ENCODE peak calls at places on chromosomes 11 and 22, in eight cellular contexts. G is spleen, L is lung, Y is fibroblast of lung, Z is uterus, J is HAP-1, B is small intestine, C is fibroblast of pulmonary artery. H is an unnamed sample.

GRCh38 chr22:24819941-24820461 is 14.0 kb downstream of the SGSM1 start:
- DNase-seq in G (no peak), Y (no peak), Z (peak), J (no peak), C (peak), B (peak), L (peak), H (no peak)

GRCh38 chr11:88304352-88304751 is 33.2 kb downstream of the CTSC start:
- DNase-seq in Z (no peak), J (no peak), G (no peak), Y (no peak), B (no peak), L (no peak), C (no peak), H (no peak)

GRCh38 chr11:12179019-12179418 is 68.6 kb downstream of the MICAL2 start:
- DNase-seq in Y (no peak), B (peak), J (no peak), L (peak), Z (no peak), C (no peak), G (no peak), H (no peak)

GRCh38 chr22:19066531-19067271 is 55.5 kb downstream of the DGCR2 start:
- DNase-seq in Z (peak), B (no peak), G (peak), Y (peak), C (peak), J (no peak), L (no peak), H (peak)

GRCh38 chr11:86954288-86955110 is 696 bp downstream of the FZD4 start:
- DNase-seq in C (no peak), B (no peak), Y (no peak), G (no peak), L (peak), J (no peak), Z (peak), H (peak)

GRCh38 chr11:123364145-123364544 is 65.9 kb upstream of the GRAMD1B start:
- DNase-seq in G (no peak), Z (no peak), J (no peak), L (no peak), C (no peak), B (no peak), Y (no peak), H (no peak)

GRCh38 chr11:12457030-12457600 is 79.7 kb downstream of the PARVA start:
- DNase-seq in C (peak), G (no peak), Y (peak), Z (no peak), B (no peak), J (no peak), L (no peak), H (no peak)

GRCh38 chr11:31557991-31558390 is 48.4 kb downstream of the ELP4 start:
- DNase-seq in Z (no peak), G (no peak), Y (peak), J (no peak), B (no peak), L (no peak), C (peak), H (no peak)

GRCh38 chr11:65366340-65366773 is 11.8 kb downstream of the TIGD3 start:
- DNase-seq in J (peak), Y (peak), C (peak), G (no peak), L (no peak), Z (no peak), B (peak), H (peak)

GRCh38 chr11:104588975-104589374 is 309.3 kb downstream of the CASP12 start:
- DNase-seq in C (peak), Z (no peak), Y (peak), G (no peak), B (no peak), J (no peak), L (no peak), H (no peak)

GRCh38 chr11:20566591-20567434 is 32.6 kb upstream of the SLC6A5 start:
- DNase-seq in L (no peak), C (no peak), G (no peak), Y (no peak), Z (no peak), J (no peak), B (no peak), H (no peak)

GRCh38 chr22:40401532-40401931 is 31.1 kb downstream of the SGSM3 start:
- DNase-seq in G (peak), B (no peak), C (no peak), L (no peak), J (no peak), Y (no peak), Z (no peak), H (no peak)

GRCh38 chr11:126355926-126356897 is 726 bp downstream of the ST3GAL4 start:
- DNase-seq in Z (no peak), J (no peak), B (no peak), C (no peak), Y (no peak), G (peak), L (no peak), H (no peak)

GRCh38 chr22:47593291-47593690 is 830.8 kb downstream of the TBC1D22A start:
- DNase-seq in L (no peak), Z (no peak), B (no peak), C (no peak), J (no peak), G (no peak), Y (no peak), H (no peak)

GRCh38 chr11:118111019-118111743 is 24.4 kb upstream of the SMIM35 start:
- DNase-seq in B (peak), Z (no peak), J (no peak), C (no peak), L (no peak), Y (no peak), G (no peak), H (peak)

GRCh38 chr11:107606122-107606521 is 15.2 kb downstream of the ELMOD1 start:
- DNase-seq in Z (no peak), Y (no peak), L (no peak), B (no peak), C (no peak), J (no peak), G (no peak), H (no peak)

GRCh38 chr11:4610258-4610935 is 2.4 kb upstream of the TRIM68 start:
- DNase-seq in J (no peak), B (peak), G (no peak), L (no peak), C (peak), Z (no peak), Y (peak), H (no peak)

GRCh38 chr11:69864930-69865661 is 45.9 kb upstream of the FGF3 start:
- DNase-seq in Z (no peak), G (peak), C (no peak), L (no peak), J (no peak), B (no peak), Y (no peak), H (no peak)

GRCh38 chr11:35963911-35964310 is 20.0 kb downstream of the LDLRAD3 start:
- DNase-seq in C (peak), G (no peak), L (no peak), B (no peak), J (no peak), Y (no peak), Z (no peak), H (no peak)

GRCh38 chr11:12743834-12744449 is 69.7 kb downstream of the TEAD1 start:
- DNase-seq in Z (no peak), B (no peak), G (no peak), L (no peak), Y (no peak), J (no peak), C (no peak), H (no peak)

GRCh38 chr22:43014062-43014875 is 680 bp downstream of the PACSIN2 start:
- DNase-seq in B (peak), Z (peak), C (no peak), L (peak), Y (no peak), J (peak), G (peak), H (peak)

GRCh38 chr11:91947215-91947614 is 277.4 kb upstream of the FAT3 start:
- DNase-seq in Z (no peak), C (peak), Y (peak), B (peak), G (no peak), J (no peak), L (no peak), H (no peak)

GRCh38 chr11:126477526-126478275 is 122.2 kb downstream of the ST3GAL4 start:
- DNase-seq in L (no peak), C (no peak), B (no peak), J (no peak), Z (no peak), Y (no peak), G (no peak), H (no peak)

GRCh38 chr11:111463276-111463675 is 48.9 kb downstream of the BTG4 start:
- DNase-seq in Y (no peak), B (no peak), C (no peak), G (no peak), J (no peak), L (no peak), Z (no peak), H (no peak)

GRCh38 chr11:117303101-117303500 is 12.0 kb downstream of the BACE1-AS start:
- DNase-seq in Z (no peak), C (no peak), Y (no peak), J (no peak), L (no peak), G (no peak), B (no peak), H (no peak)

GRCh38 chr11:12253843-12254281 is 123.5 kb upstream of the PARVA start:
- DNase-seq in C (no peak), Y (no peak), L (no peak), G (no peak), J (no peak), Z (no peak), B (peak), H (no peak)

GRCh38 chr11:132080121-132080520 is 709.7 kb downstream of the NTM start:
- DNase-seq in Z (no peak), B (no peak), G (no peak), C (no peak), J (no peak), L (no peak), Y (no peak), H (no peak)

GRCh38 chr22:50169774-50170341 is 673 bp upstream of the PANX2 start:
- DNase-seq in B (no peak), C (peak), G (peak), J (peak), L (no peak), Z (no peak), Y (no peak), H (no peak)

GRCh38 chr22:21855715-21856114 is 11.7 kb downstream of the MAPK1 start:
- DNase-seq in J (no peak), B (no peak), L (no peak), Y (no peak), Z (no peak), G (no peak), C (no peak), H (no peak)

GRCh38 chr22:30580896-30581295 is 6.4 kb upstream of the GAL3ST1 start:
- DNase-seq in Y (no peak), L (no peak), B (no peak), Z (no peak), G (no peak), C (no peak), J (no peak), H (no peak)

DNA sequence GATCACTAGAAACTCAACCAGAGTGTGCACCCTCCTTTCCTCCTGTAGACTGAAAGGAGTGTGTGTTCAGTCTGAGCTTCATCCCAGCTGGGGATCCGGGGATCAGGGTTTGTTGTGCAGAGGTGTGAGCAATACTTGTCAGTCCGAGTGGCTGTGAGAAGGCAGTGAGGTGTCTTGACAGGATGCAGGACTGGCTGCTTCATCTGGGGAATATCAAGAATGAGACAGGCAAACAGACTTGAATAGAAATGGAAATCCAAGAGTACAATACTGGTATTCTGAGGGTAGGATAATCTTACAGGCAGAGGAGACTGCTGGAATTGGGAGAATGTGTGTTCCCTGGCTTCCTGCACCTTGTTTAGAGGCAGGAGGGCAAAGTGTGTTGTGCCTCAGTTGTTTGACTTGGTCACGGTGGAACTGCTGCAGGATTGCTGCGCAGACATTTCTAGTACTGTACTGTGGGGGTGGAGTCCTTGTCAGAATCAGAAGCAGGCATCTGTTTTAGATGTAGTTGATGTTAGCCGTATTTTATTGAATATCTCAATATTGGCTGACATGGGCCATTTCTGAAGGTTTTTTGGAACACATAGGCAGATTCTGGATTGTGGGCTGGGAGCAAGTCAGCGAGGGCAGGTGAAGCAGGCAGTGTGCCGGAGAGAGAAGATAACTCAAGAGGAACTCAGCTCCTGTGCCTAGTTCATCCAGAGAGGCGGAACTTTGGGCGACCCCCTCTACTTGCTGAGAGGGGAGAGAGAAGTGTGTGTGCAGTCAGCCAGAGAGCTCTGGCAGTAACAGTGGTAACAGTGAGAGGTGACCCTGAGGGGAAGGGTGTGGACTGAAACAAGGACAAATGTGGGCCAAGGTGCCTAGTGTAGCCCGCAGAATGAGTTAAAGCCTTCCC is 27.1 kb upstream of the GRK2 start:
- DNase-seq in Z (no peak), Y (peak), B (no peak), G (no peak), L (no peak), C (no peak), J (peak), H (no peak)
- H3K4me3 ChIP-seq in Z (peak), Y (peak), B (peak), G (peak), L (no peak), C (peak), J (peak), H (peak)

GRCh38 chr11:72216638-72217037 is at the start of gene FOLR2:
- DNase-seq in G (no peak), C (no peak), Y (no peak), B (no peak), Z (no peak), J (no peak), L (peak), H (no peak)
- H3K4me3 ChIP-seq in G (no peak), C (no peak), Y (no peak), B (no peak), Z (no peak), J (no peak), L (no peak), H (peak)

GRCh38 chr11:11081273-11081672 is 223.4 kb upstream of the ZBED5 start:
- DNase-seq in L (no peak), B (no peak), Y (no peak), Z (no peak), C (no peak), J (peak), G (no peak), H (no peak)
- H3K4me3 ChIP-seq in L (no peak), B (no peak), Y (no peak), Z (no peak), C (no peak), J (no peak), G (no peak), H (no peak)

DNA sequence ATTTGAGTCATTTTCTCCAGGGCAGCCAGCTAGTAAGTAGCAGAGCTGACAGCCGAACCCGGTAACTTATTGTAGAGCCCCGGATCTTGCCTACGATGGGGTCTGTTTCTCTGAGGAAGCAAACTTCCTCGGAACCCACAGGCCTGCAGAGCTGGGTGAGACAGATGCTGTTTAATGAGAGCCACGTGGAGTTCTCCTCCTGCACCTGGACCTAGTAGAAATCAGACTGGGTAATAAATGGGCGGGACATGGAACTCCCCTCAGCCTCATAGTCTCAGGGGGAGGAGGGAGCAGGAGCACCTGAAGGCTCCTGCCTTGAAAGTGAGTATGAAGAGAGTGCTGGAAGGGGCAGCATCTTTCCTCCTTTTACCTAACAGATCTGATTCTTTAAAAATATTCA is at the start of gene IZUMO1R:
- DNase-seq in B (peak), C (no peak), J (no peak), Z (no peak), G (no peak), Y (no peak), L (no peak), H (no peak)
- H3K4me3 ChIP-seq in B (no peak), C (no peak), J (no peak), Z (no peak), G (no peak), Y (no peak), L (no peak), H (no peak)

GRCh38 chr11:73142128-73142377 is at the start of gene FCHSD2:
- DNase-seq in Z (no peak), C (no peak), Y (no peak), J (no peak), L (no peak), B (no peak), G (no peak), H (no peak)
- H3K4me3 ChIP-seq in Z (peak), C (peak), Y (peak), J (peak), L (peak), B (peak), G (peak), H (peak)

H was measured in gastrocnemius medialis.